ENCODE peak calls at places on chromosome 2, in four cellular contexts. F is H1, V is K562, N is GM12878. I is an unnamed sample.

GRCh38 chr2:106104332-106105062 is 89.6 kb downstream of the UXS1 start:
- DNase-seq in F (peak), V (peak), N (no peak), I (peak)

GRCh38 chr2:43087413-43087812 is 139.0 kb downstream of the ZFP36L2 start:
- DNase-seq in F (no peak), V (no peak), N (no peak), I (no peak)

GRCh38 chr2:207674826-207675225 is 36.6 kb upstream of the CCNYL1 start:
- DNase-seq in F (no peak), V (no peak), N (no peak), I (no peak)

GRCh38 chr2:126399001-126399400 is 257.0 kb upstream of the GYPC start:
- DNase-seq in F (no peak), V (peak), N (no peak), I (no peak)

GRCh38 chr2:217908544-217908943 is 94.3 kb downstream of the TNS1 start:
- DNase-seq in F (no peak), V (no peak), N (no peak), I (no peak)

GRCh38 chr2:226338825-226339224 is 460.8 kb downstream of the IRS1 start:
- DNase-seq in F (no peak), V (no peak), N (no peak), I (no peak)

GRCh38 chr2:105933906-105934305 is 189.2 kb downstream of the NCK2 start:
- DNase-seq in F (no peak), V (peak), N (no peak), I (no peak)

GRCh38 chr2:129469881-129470280 is 509.6 kb upstream of the RAB6C start:
- DNase-seq in F (no peak), V (no peak), N (no peak), I (no peak)

GRCh38 chr2:28821295-28821958 is 10.8 kb downstream of the SPDYA start:
- DNase-seq in F (peak), V (peak), N (peak), I (peak)

GRCh38 chr2:28822036-28822435 is 11.4 kb downstream of the SPDYA start:
- DNase-seq in F (no peak), V (no peak), N (no peak), I (no peak)

DNA sequence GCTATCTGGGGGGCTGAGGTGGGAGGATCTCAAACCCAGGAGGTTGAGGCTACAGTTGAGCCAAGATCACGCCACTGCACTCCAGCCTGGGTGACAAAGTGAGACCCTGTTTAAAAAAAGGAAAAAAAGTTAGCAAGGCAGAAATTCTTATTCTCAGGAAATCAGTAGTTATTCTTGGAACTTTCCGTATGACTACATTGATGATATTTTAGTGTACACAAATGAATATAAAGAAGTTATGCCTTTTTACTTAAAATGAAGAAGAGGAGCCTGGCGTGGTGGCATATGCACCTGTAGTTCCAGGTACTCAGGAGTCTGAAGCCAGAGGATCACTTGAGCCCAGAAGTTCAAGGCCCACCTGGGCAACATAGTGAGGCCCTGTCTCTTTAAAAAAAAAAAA is 7.4 kb downstream of the SPDYA start:
- DNase-seq in F (no peak), V (no peak), N (no peak), I (no peak)
- H3K4me2 ChIP-seq in F (no peak), V (no peak), N (no peak), I (no peak)

GRCh38 chr2:30363406-30363805 is 83.6 kb upstream of the LCLAT1 start:
- DNase-seq in F (no peak), V (no peak), N (no peak), I (no peak)

GRCh38 chr2:30367232-30368070 is 79.6 kb upstream of the LCLAT1 start:
- DNase-seq in F (no peak), V (no peak), N (no peak), I (no peak)

GRCh38 chr2:30365201-30365600 is 81.8 kb upstream of the LCLAT1 start:
- DNase-seq in F (no peak), V (no peak), N (no peak), I (no peak)

GRCh38 chr2:30368258-30368657 is 78.8 kb upstream of the LCLAT1 start:
- DNase-seq in F (no peak), V (no peak), N (no peak), I (no peak)

GRCh38 chr2:30366199-30366691 is 80.8 kb upstream of the LCLAT1 start:
- DNase-seq in F (no peak), V (no peak), N (no peak), I (no peak)
- TF ChIP-seq NRF1 in F (no peak), V (no peak), N (no peak), I (no peak)

DNA sequence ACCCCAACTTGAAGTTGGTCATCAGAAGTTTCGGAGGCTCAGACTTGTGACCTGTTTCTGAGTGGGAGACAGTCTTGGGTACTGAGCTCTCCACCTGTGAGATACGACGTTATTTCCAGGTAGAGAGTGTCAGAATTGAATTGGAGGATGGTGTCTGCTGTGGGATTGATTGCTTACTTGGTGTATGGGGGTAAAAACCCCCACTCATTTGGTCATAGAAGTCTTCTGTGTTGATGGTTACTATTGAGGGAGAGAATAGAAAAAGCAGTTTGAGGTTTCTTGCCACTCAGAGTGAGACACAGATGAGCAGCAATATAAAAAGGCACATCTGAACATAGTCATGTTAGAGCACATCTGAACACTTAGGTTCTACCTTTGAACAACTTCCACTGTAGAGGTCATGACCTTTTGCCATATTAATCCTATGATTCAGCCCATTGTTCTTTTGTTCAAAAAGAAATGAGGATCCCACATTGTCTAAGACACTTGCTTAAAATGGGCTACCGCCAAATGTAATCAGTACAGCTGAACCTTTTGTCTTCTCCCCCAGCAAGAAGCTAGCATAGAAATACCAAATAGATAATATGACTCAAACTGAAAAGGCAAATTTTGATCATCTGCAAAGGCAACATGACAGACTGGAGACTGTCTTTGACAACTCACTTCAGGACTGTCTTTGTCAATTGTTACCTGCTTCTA is 73.3 kb downstream of the NAB1 start:
- DNase-seq in F (no peak), V (no peak), N (peak), I (no peak)
- H3K4me2 ChIP-seq in F (no peak), V (no peak), N (peak), I (no peak)

DNA sequence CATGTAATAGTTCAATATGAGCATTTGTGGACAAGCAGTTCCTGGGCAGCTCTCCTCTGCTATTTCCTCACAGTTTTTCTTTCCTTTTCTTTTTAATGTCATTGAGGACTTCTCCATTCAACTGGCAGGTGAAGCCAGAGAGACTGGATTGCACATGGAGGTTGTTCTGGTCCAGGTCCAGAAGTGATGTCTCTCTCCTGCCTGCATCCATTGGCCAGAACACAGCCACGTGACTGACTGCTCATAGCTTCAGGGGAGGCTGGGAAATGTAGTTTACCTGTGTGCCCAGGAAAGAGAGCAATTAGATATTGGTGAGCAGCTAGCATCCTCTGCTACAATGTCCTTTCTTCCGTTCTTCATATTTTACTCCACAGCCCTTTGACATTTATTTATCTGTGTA is 20.2 kb upstream of the ADAM23 start:
- DNase-seq in F (no peak), V (peak), N (no peak), I (no peak)
- TF ChIP-seq NRF1 in F (no peak), V (no peak), N (no peak), I (no peak)

GRCh38 chr2:162324953-162325352 is 6.5 kb upstream of the IFIH1 start:
- DNase-seq in F (no peak), V (no peak), N (no peak), I (no peak)
- H3K4me2 ChIP-seq in F (no peak), V (no peak), N (no peak), I (no peak)

DNA sequence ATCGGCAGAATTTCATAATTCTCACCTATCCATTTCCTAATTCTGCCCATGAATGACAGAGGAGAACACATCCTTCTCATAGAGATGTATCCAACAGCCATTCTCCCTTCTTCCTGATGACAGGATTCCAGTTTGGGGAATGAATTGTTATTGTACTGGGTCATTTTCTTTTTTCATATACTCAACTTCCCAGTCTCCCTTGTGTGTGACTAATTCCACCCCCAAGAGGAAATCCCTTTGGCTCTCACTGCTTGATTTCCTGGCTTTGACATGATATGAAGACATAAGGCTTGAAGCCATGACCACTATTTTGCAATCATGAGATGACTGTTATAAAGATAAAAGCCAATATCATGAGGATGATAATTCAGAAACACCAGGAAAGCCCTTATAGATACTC is 384.7 kb upstream of the ACVR2A start:
- DNase-seq in F (no peak), V (no peak), N (no peak), I (no peak)
- TF ChIP-seq NRF1 in F (no peak), V (no peak), N (no peak), I (no peak)

I was measured in SK-N-SH.